ENCODE peak calls at places on chromosomes 2 and 18, in five cellular contexts. M is CD4-positive, alpha-beta memory T cell; J is GM23248; Q is mucosa of descending colon; X is foreskin fibroblast. G is an unnamed sample.

GRCh38 chr2:179051250-179051649 is 1.3 kb upstream of the CCDC141 start:
- DNase-seq in M (no peak), J (no peak), Q (no peak), X (no peak), G (no peak)

GRCh38 chr18:3122851-3123250 is 96.9 kb downstream of the MYOM1 start:
- DNase-seq in M (no peak), J (no peak), Q (no peak), X (no peak), G (no peak)

GRCh38 chr18:7601249-7601620 is 34.1 kb downstream of the PTPRM start:
- DNase-seq in M (no peak), J (peak; percentile 48), Q (no peak), X (peak; percentile 47), G (peak; percentile 41)

GRCh38 chr2:177783835-177784448 is 288.6 kb downstream of the PDE11A start:
- DNase-seq in M (peak; percentile 46), J (peak; percentile 83), Q (no peak), X (peak; percentile 2), G (peak; percentile 69)

GRCh38 chr2:102442967-102443828 is 20.2 kb downstream of the IL18RAP start:
- DNase-seq in M (peak; percentile 43), J (peak; percentile 63), Q (no peak), X (peak; percentile 21), G (no peak)

GRCh38 chr2:224946911-224947310 is 95.4 kb downstream of the DOCK10 start:
- DNase-seq in M (peak; percentile 62), J (peak; percentile 90), Q (no peak), X (peak; percentile 48), G (no peak)

GRCh38 chr2:207681431-207681830 is 30.0 kb upstream of the CCNYL1 start:
- DNase-seq in M (no peak), J (no peak), Q (no peak), X (no peak), G (no peak)

GRCh38 chr2:142561656-142562055 is 315.8 kb upstream of the KYNU start:
- DNase-seq in M (no peak), J (no peak), Q (no peak), X (no peak), G (no peak)

GRCh38 chr2:163987175-163987574 is 251.4 kb upstream of the FIGN start:
- DNase-seq in M (no peak), J (no peak), Q (no peak), X (no peak), G (no peak)

GRCh38 chr2:201049455-201049854 is 22.0 kb downstream of the HYCC2 start:
- DNase-seq in M (no peak), J (no peak), Q (no peak), X (no peak), G (no peak)

GRCh38 chr2:10305715-10306114 is 3.0 kb downstream of the HPCAL1 start:
- DNase-seq in M (peak; percentile 55), J (no peak), Q (no peak), X (no peak), G (no peak)

GRCh38 chr18:62331581-62332436 is 6.7 kb downstream of the TNFRSF11A start:
- DNase-seq in M (no peak), J (no peak), Q (no peak), X (no peak), G (no peak)

GRCh38 chr2:76160683-76161082 is 450.0 kb upstream of the GCFC2 start:
- DNase-seq in M (no peak), J (no peak), Q (no peak), X (no peak), G (no peak)

GRCh38 chr2:27888790-27889189 is 1.4 kb downstream of the RBKS start:
- DNase-seq in M (no peak), J (peak; percentile 65), Q (no peak), X (no peak), G (no peak)

GRCh38 chr18:31317860-31318259 is at the start of gene DSG1:
- DNase-seq in M (no peak), J (no peak), Q (no peak), X (no peak), G (no peak)

GRCh38 chr2:70118798-70119454 is 31.6 kb downstream of the PCBP1 start:
- DNase-seq in M (no peak), J (no peak), Q (no peak), X (no peak), G (no peak)

GRCh38 chr2:156339110-156339847 is 6.8 kb upstream of the NR4A2 start:
- DNase-seq in M (no peak), J (no peak), Q (no peak), X (no peak), G (no peak)

GRCh38 chr2:104120144-104120543 is 733.8 kb upstream of the POU3F3 start:
- DNase-seq in M (no peak), J (no peak), Q (no peak), X (no peak), G (no peak)

GRCh38 chr2:6866239-6866745 is 585 bp upstream of the CMPK2 start:
- DNase-seq in M (peak; percentile 55), J (peak; percentile 24), Q (no peak), X (no peak), G (no peak)

GRCh38 chr2:226999676-227000075 is 163.8 kb downstream of the RHBDD1 start:
- DNase-seq in M (no peak), J (no peak), Q (no peak), X (no peak), G (no peak)

GRCh38 chr2:178550352-178550751 is 70.1 kb downstream of the PLEKHA3 start:
- DNase-seq in M (no peak), J (no peak), Q (no peak), X (no peak), G (no peak)

GRCh38 chr2:233091595-233092375 is 31.6 kb downstream of the INPP5D start:
- DNase-seq in M (no peak), J (no peak), Q (no peak), X (no peak), G (no peak)

GRCh38 chr2:119112770-119113488 is 45.6 kb downstream of the C1QL2 start:
- DNase-seq in M (no peak), J (no peak), Q (no peak), X (no peak), G (no peak)

GRCh38 chr2:178193496-178193822 is 853 bp upstream of the OSBPL6 start:
- DNase-seq in M (no peak), J (no peak), Q (no peak), X (no peak), G (no peak)

GRCh38 chr2:216535454-216535995 is 36.9 kb downstream of the RPL37A start:
- DNase-seq in M (no peak), J (peak; percentile 91), Q (no peak), X (peak; percentile 98), G (peak; percentile 98)
- H3K4me3 ChIP-seq in M (no peak overlapping the region), J (peak overlapping the region; percentile 27), Q (no peak overlapping the region), X (no peak overlapping the region), G (no peak overlapping the region)

GRCh38 chr2:113127646-113128385 is 418 bp downstream of the IL1RN start:
- DNase-seq in M (no peak), J (no peak), Q (no peak), X (no peak), G (no peak)

GRCh38 chr2:113124984-113125855 is 2.2 kb upstream of the IL1RN start:
- DNase-seq in M (no peak), J (peak; percentile 47), Q (no peak), X (peak; percentile 1), G (no peak)

GRCh38 chr2:113126845-113127645 is at the start of gene IL1RN:
- DNase-seq in M (no peak), J (no peak), Q (no peak), X (no peak), G (no peak)

GRCh38 chr2:113129519-113130078 is 2.2 kb downstream of the IL1RN start:
- DNase-seq in M (no peak), J (no peak), Q (no peak), X (no peak), G (no peak)

DNA sequence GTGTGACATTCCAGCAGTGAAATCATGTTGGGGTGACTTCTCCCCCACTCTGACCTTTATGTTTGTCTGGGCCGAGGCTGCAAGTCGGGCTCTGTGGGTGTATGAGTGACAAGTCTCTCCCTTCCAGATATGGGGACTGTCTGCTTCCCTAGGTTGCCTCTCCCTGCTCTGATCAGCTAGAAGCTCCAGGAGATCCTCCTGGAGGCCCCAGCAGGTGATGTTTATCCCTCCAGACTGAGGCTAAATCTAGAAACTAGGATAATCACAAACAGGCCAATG is 927 bp downstream of the IL1RN start:
- DNase-seq in M (no peak), J (no peak), Q (no peak), X (no peak), G (no peak)
- H3K4me3 ChIP-seq in M (no peak overlapping the region), J (no peak overlapping the region), Q (no peak overlapping the region), X (no peak overlapping the region), G (no peak overlapping the region)

GRCh38 chr2:44004735-44005602 is 9.2 kb upstream of the LRPPRC start:
- DNase-seq in M (no peak), J (peak; percentile 7), Q (no peak), X (peak; percentile 17), G (no peak)
- H3K4me3 ChIP-seq in M (no peak overlapping the region), J (no peak overlapping the region), Q (no peak overlapping the region), X (no peak overlapping the region), G (no peak overlapping the region)

GRCh38 chr2:42048318-42049251 is 764 bp downstream of the PKDCC start:
- DNase-seq in M (no peak), J (peak; percentile 70), Q (peak; percentile 61), X (peak; percentile 41), G (no peak)

GRCh38 chr2:42051168-42052125 is 3.6 kb downstream of the PKDCC start:
- DNase-seq in M (no peak), J (no peak), Q (no peak), X (no peak), G (no peak)

GRCh38 chr2:42052702-42053481 is 5.1 kb downstream of the PKDCC start:
- DNase-seq in M (no peak), J (no peak), Q (peak; percentile 64), X (no peak), G (no peak)

GRCh38 chr2:42049411-42050349 is 1.9 kb downstream of the PKDCC start:
- DNase-seq in M (no peak), J (peak; percentile 51), Q (peak; percentile 52), X (no peak), G (no peak)

GRCh38 chr2:42050350-42051167 is 2.7 kb downstream of the PKDCC start:
- DNase-seq in M (no peak), J (peak; percentile 30), Q (no peak), X (no peak), G (no peak)
- H3K4me3 ChIP-seq in M (no peak overlapping the region), J (peak overlapping the region; percentile 70), Q (no peak overlapping the region), X (peak overlapping the region; percentile 51), G (peak overlapping the region; percentile 80)

GRCh38 chr2:173462908-173463840 is 108.5 kb downstream of the CDCA7 start:
- DNase-seq in M (no peak), J (no peak), Q (peak; percentile 54), X (no peak), G (no peak)
- H3K4me3 ChIP-seq in M (no peak overlapping the region), J (no peak overlapping the region), Q (no peak overlapping the region), X (no peak overlapping the region), G (no peak overlapping the region)

GRCh38 chr2:37655442-37655841 is 16.0 kb downstream of the CDC42EP3 start:
- DNase-seq in M (no peak), J (no peak), Q (no peak), X (no peak), G (no peak)
- H3K4me3 ChIP-seq in M (no peak overlapping the region), J (no peak overlapping the region), Q (no peak overlapping the region), X (no peak overlapping the region), G (no peak overlapping the region)

GRCh38 chr2:237861-238260 is 26.0 kb downstream of the SH3YL1 start:
- DNase-seq in M (no peak), J (no peak), Q (no peak), X (no peak), G (no peak)
- H3K4me3 ChIP-seq in M (no peak overlapping the region), J (no peak overlapping the region), Q (no peak overlapping the region), X (no peak overlapping the region), G (no peak overlapping the region)

G was measured in skeletal muscle cell.